ENCODE peak calls at places on chromosomes 1 and 21, in six cellular contexts. W, A, N, T, R and G are unnamed samples.

GRCh38 chr1:11441211-11441952 is 37.6 kb upstream of the DISP3 start:
- DNase-seq in W (no peak), A (no peak), N (no peak), T (no peak), R (no peak), G (no peak)

GRCh38 chr1:54218883-54219687 is 19.1 kb downstream of the MRPL37 start:
- DNase-seq in W (no peak), A (no peak), N (no peak), T (no peak), R (no peak), G (no peak)

GRCh38 chr1:18410407-18410806 is 70.3 kb upstream of the KLHDC7A start:
- DNase-seq in W (no peak), A (no peak), N (no peak), T (no peak), R (no peak), G (no peak)

GRCh38 chr1:55359611-55360010 is 144.4 kb upstream of the USP24 start:
- DNase-seq in W (no peak), A (no peak), N (no peak), T (no peak), R (no peak), G (no peak)

GRCh38 chr1:221087919-221088318 is 208.7 kb downstream of the HLX start:
- DNase-seq in W (no peak), A (no peak), N (no peak), T (peak), R (no peak), G (no peak)

GRCh38 chr1:152107984-152108898 is 7.0 kb downstream of the TCHH start:
- DNase-seq in W (peak), A (no peak), N (no peak), T (peak), R (no peak), G (no peak)

GRCh38 chr1:21289700-21290545 is at the start of gene ECE1:
- DNase-seq in W (peak), A (no peak), N (peak), T (no peak), R (no peak), G (peak)

GRCh38 chr1:36304970-36305914 is 926 bp upstream of the SH3D21 start:
- DNase-seq in W (no peak), A (no peak), N (no peak), T (peak), R (no peak), G (no peak)

GRCh38 chr1:39638965-39639332 is 494 bp downstream of the HEYL start:
- DNase-seq in W (no peak), A (no peak), N (no peak), T (no peak), R (no peak), G (no peak)

GRCh38 chr1:14850563-14850962 is 252.1 kb downstream of the KAZN start:
- DNase-seq in W (no peak), A (no peak), N (peak), T (no peak), R (no peak), G (no peak)

GRCh38 chr1:107480548-107480947 is 339.7 kb downstream of the NTNG1 start:
- DNase-seq in W (peak), A (no peak), N (no peak), T (no peak), R (no peak), G (no peak)

GRCh38 chr1:157597959-157598667 is at the start of gene FCRL4:
- DNase-seq in W (no peak), A (no peak), N (no peak), T (no peak), R (no peak), G (no peak)

GRCh38 chr1:115463347-115463746 is 125.3 kb upstream of the NGF start:
- DNase-seq in W (no peak), A (no peak), N (peak), T (no peak), R (no peak), G (no peak)
- TF ChIP-seq CTCF in W (no peak), A (no peak), N (no peak), T (peak), R (no peak), G (peak)

GRCh38 chr21:25569084-25569483 is 38.2 kb downstream of the MRPL39 start:
- DNase-seq in W (no peak), A (no peak), N (no peak), T (no peak), R (no peak), G (peak)

GRCh38 chr21:25568230-25568629 is 39.1 kb downstream of the MRPL39 start:
- DNase-seq in W (peak), A (no peak), N (peak), T (no peak), R (peak), G (peak)

GRCh38 chr21:25571726-25572121 is 35.6 kb downstream of the MRPL39 start:
- DNase-seq in W (no peak), A (no peak), N (no peak), T (no peak), R (no peak), G (no peak)

GRCh38 chr21:25567472-25567871 is 39.8 kb downstream of the MRPL39 start:
- DNase-seq in W (no peak), A (no peak), N (no peak), T (no peak), R (no peak), G (no peak)

GRCh38 chr21:25569711-25570110 is 37.6 kb downstream of the MRPL39 start:
- DNase-seq in W (no peak), A (no peak), N (no peak), T (no peak), R (no peak), G (no peak)
- H3K4me3 ChIP-seq in W (no peak), A (no peak), N (no peak), T (no peak), R (no peak), G (no peak)

DNA sequence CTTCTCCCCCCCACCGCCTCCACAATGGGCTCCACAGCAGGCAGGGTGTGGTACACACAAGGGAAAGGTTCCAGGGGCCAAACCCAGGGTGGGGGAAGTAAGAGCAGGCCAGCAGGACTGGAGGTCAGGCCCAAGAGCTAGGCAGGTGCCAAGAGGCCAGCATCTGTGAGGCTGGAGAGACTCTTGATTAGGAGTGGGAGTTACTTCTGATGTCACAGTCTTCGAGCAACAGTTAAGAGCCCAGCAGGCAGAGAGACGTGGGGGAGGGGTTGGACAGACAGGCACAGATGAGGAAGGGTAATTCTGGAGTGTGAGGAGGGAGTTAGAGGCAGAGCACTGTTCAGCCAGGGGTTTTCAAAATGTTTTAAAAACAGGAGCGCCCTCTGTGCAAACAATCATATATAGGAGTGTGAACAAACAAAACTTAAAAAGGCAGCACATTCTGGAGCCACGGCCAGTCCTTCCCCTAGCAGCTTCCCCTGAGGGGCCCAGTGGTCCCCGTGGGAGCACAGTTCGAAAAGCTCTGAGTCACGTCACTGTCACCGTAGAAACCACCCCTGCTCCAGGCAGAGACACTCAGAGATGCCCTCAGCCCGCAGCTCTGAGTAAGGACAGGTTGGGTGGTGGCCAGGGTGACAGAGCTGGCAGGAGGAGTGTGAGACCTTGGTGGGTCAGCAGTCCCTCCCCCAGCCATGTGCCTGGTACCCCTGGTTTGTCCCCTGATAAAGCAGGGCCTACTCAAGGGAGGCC is 55.6 kb downstream of the SLC9A1 start:
- DNase-seq in W (peak), A (peak), N (peak), T (peak), R (peak), G (peak)
- TF ChIP-seq CTCF in W (no peak), A (no peak), N (no peak), T (no peak), R (no peak), G (no peak)

GRCh38 chr1:16960560-16961296 is 19.7 kb downstream of the MFAP2 start:
- DNase-seq in W (peak), A (no peak), N (peak), T (peak), R (peak), G (peak)

GRCh38 chr1:16956775-16957174 is 23.6 kb downstream of the MFAP2 start:
- DNase-seq in W (no peak), A (no peak), N (no peak), T (no peak), R (no peak), G (no peak)

GRCh38 chr1:16958475-16958874 is 21.9 kb downstream of the MFAP2 start:
- DNase-seq in W (no peak), A (no peak), N (no peak), T (no peak), R (no peak), G (no peak)

GRCh38 chr1:16965486-16966067 is 14.8 kb downstream of the MFAP2 start:
- DNase-seq in W (no peak), A (no peak), N (no peak), T (no peak), R (no peak), G (no peak)

DNA sequence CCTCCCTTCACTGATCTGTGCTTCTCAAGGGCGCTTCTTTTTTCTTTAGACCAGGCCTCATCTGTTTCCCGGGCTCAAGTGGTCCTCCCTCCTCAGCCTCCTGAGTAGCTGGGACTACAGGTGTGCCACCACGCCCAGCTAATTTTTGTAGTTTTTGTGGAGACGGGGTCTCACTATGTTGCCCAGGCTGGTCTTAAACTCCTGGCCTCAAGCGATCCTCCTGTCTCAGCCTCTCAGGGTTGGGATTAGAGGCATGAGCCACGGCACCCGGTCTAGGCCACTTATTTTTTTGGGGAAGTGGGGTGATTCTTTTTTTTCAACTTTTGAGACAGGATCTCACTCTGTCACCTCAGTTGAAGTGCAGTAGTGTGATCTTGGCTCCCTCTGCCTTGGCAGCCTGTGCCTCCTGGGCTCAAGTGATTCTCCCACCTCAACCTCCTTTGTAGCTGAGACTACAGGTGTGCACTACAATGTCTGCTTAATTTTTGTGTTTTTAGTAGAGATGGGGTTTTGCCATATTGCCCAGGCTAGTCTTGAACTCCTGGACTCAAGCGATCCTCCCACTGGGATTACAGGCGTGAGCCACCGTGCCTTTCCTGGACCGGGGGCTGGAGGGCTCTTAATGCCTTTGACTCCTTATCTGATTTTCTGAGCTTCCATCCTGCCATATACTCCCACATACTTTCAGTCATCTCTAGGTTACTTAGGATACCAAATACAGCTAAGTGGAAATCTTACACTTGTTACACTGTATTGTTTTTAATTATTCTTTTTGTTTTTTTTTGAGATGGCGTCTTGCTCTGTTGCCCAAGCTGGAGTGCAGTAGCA is 18.9 kb downstream of the MFAP2 start:
- DNase-seq in W (peak), A (no peak), N (no peak), T (no peak), R (no peak), G (no peak)
- H3K4me3 ChIP-seq in W (no peak), A (peak), N (peak), T (peak), R (peak), G (peak)

DNA sequence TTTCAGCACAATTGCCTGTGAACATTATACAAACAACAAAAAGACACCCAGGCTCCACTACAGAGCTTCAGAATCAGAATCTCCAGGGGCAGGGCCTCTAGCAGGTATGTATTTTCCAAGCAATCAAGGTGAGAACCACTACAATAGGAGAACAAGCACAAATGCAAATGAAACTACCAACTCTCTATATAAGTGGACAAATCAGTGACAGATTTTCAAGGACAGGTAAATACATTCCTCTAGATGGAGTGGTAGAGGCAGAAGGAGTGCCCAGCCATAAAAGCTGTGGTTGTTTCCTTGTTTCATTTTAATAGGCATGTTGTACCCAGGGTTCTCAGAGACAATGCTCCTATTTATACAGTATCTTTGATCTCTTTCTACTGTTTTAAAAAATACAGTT is 20.1 kb upstream of the CCDC17 start:
- DNase-seq in W (no peak), A (no peak), N (no peak), T (no peak), R (no peak), G (no peak)
- TF ChIP-seq CTCF in W (no peak), A (no peak), N (no peak), T (peak), R (no peak), G (no peak)